ENCODE peak calls at places on chromosomes 5 and 9, in four cellular contexts. I is IMR-90, Y is mesendoderm, T is H1. O is an unnamed sample.

GRCh38 chr5:16160706-16161105 is 18.9 kb downstream of the MARCHF11 start:
- DNase-seq in I (peak; percentile 62), Y (peak; percentile 89), T (no peak), O (peak; percentile 50)

GRCh38 chr9:1050125-1050895 is at the start of gene DMRT2:
- DNase-seq in I (peak; percentile 43), Y (peak; percentile 98), T (peak; percentile 91), O (peak; percentile 80)

GRCh38 chr5:1498623-1499416 is 24.9 kb downstream of the LPCAT1 start:
- DNase-seq in I (no peak), Y (no peak), T (no peak), O (no peak)

GRCh38 chr9:119365291-119366027 is 3.8 kb downstream of the BRINP1 start:
- DNase-seq in I (no peak), Y (peak; percentile 90), T (peak; percentile 64), O (peak; percentile 87)

GRCh38 chr5:137304227-137304874 is 194.8 kb downstream of the SPOCK1 start:
- DNase-seq in I (no peak), Y (no peak), T (no peak), O (no peak)

GRCh38 chr5:113164016-113164415 is 187.4 kb downstream of the DCP2 start:
- DNase-seq in I (no peak), Y (no peak), T (no peak), O (no peak)

GRCh38 chr9:72834994-72835393 is 117.9 kb downstream of the ALDH1A1 start:
- DNase-seq in I (no peak), Y (no peak), T (no peak), O (no peak)

GRCh38 chr9:124659099-124659659 is 111.9 kb downstream of the NR6A1 start:
- DNase-seq in I (peak; percentile 97), Y (peak; percentile 90), T (peak; percentile 33), O (peak; percentile 61)

GRCh38 chr9:84385357-84386040 is 44.9 kb upstream of the SLC28A3 start:
- DNase-seq in I (no peak), Y (peak; percentile 68), T (no peak), O (no peak)

GRCh38 chr5:51225671-51226419 is 157.4 kb upstream of the ISL1 start:
- DNase-seq in I (no peak), Y (peak; percentile 84), T (no peak), O (no peak)

GRCh38 chr5:133421394-133421793 is 190.9 kb downstream of the FSTL4 start:
- DNase-seq in I (no peak), Y (peak; percentile 80), T (peak; percentile 49), O (peak; percentile 69)

GRCh38 chr5:67799732-67800234 is 415.8 kb upstream of the PIK3R1 start:
- DNase-seq in I (no peak), Y (peak; percentile 11), T (no peak), O (no peak)

GRCh38 chr5:146564036-146564762 is 48.2 kb upstream of the GPR151 start:
- DNase-seq in I (no peak), Y (peak; percentile 30), T (no peak), O (no peak)

GRCh38 chr9:134004881-134005280 is 12.8 kb upstream of the VAV2 start:
- DNase-seq in I (no peak), Y (no peak), T (no peak), O (no peak)
- H2BK120ac ChIP-seq in I (no peak overlapping the region), Y (no peak overlapping the region), T (no peak overlapping the region), O (no peak overlapping the region)

DNA sequence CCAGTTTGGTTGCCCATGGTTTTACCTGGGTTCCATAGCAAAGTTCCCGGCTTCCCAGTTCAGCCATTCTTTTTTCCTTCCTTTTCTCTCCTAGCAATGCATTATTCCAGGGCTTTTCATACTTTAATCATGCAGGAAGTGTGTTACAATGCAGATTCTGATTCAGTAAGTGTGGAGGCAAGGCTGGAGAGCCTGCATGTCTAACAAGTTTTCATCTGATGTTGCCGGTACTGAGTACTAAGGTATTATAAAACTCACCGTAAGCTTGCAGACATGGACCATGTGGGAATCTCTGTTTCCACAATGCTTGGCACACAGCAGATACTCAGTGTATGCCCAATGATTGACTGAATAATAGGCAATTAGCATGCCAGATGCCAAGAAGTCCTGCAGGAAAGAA is 102.9 kb upstream of the SHB start:
- DNase-seq in I (no peak), Y (no peak), T (no peak), O (no peak)
- H3K18ac ChIP-seq in I (no peak overlapping the region), Y (no peak overlapping the region), T (no peak overlapping the region), O (no peak overlapping the region)

DNA sequence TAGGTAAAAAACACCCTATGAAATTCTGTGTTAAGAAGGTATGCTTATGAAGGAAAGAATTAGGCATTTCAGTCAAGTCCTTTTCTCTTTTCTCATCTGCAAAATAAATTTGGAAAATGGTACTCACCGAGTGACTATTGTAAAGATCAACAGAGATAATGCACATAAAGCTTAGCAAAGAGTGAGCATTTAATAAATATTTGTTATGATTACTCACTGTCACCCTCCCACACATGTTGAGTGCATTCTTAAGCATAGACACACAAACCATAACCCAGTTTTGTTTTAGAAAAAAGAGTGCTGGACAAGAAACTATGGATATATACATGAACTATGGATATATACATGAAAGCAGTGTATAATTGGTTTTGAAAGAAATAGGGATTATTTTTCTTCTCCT is 54.7 kb upstream of the PRLR start:
- DNase-seq in I (no peak), Y (no peak), T (no peak), O (no peak)
- H4K5ac ChIP-seq in I (no peak overlapping the region), Y (no peak overlapping the region), T (no peak overlapping the region), O (no peak overlapping the region)

DNA sequence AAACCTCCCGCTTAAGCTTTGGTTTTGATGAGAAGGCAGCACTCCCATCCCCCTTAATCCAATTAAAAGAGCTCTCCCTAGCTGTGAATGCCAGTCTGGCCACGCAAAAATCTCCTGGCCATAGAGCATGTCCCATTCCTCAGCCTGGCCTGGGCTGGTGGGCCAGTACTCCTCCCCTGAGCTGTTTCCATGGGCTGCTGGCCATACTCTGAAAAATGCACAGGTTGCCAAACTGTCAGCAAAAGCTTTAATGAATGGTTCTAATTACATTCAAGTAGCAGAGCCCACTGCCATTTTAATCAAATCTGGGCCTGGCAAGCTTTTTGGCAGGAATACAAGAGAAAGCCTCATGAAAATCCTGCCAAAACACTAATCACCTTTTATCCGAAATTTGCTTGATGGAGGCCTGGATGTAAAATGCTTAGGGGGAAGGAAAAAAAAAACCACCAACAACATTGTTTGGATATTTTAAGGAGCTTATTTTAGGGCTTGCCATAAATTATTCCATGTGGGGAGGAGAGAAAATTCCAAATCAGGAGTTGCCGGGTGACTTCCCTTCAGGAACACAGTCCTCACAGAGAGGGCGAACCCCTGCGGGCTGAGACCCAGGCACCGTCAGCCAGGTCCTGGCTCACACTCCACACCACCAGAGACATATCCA is 243.3 kb downstream of the SEC61B start:
- DNase-seq in I (no peak), Y (no peak), T (no peak), O (no peak)
- H2BK120ac ChIP-seq in I (no peak overlapping the region), Y (no peak overlapping the region), T (no peak overlapping the region), O (no peak overlapping the region)

GRCh38 chr5:177094224-177095087 is 7.7 kb downstream of the FGFR4 start:
- DNase-seq in I (peak; percentile 84), Y (no peak), T (no peak), O (no peak)

GRCh38 chr5:177093803-177094202 is 7.1 kb downstream of the FGFR4 start:
- DNase-seq in I (no peak), Y (no peak), T (no peak), O (no peak)

GRCh38 chr5:177096162-177097015 is 9.7 kb downstream of the FGFR4 start:
- DNase-seq in I (no peak), Y (no peak), T (no peak), O (no peak)

GRCh38 chr5:177093082-177093712 is 6.5 kb downstream of the FGFR4 start:
- DNase-seq in I (no peak), Y (no peak), T (no peak), O (no peak)

GRCh38 chr5:177095088-177095669 is 8.5 kb downstream of the FGFR4 start:
- DNase-seq in I (no peak), Y (no peak), T (no peak), O (no peak)
- H3K18ac ChIP-seq in I (peak overlapping the region; percentile 0), Y (no peak overlapping the region), T (no peak overlapping the region), O (no peak overlapping the region)

GRCh38 chr9:98471185-98471584 is 215.7 kb upstream of the TBC1D2 start:
- DNase-seq in I (no peak), Y (no peak), T (no peak), O (no peak)

GRCh38 chr9:98472216-98472615 is 216.8 kb upstream of the TBC1D2 start:
- DNase-seq in I (no peak), Y (peak; percentile 76), T (no peak), O (no peak)

GRCh38 chr9:98465799-98466198 is 210.3 kb upstream of the TBC1D2 start:
- DNase-seq in I (no peak), Y (no peak), T (no peak), O (no peak)

GRCh38 chr9:98468567-98469239 is 213.3 kb upstream of the TBC1D2 start:
- DNase-seq in I (no peak), Y (no peak), T (no peak), O (no peak)
- H4K5ac ChIP-seq in I (no peak overlapping the region), Y (no peak overlapping the region), T (no peak overlapping the region), O (no peak overlapping the region)

O was measured in H9.